ENCODE peak calls at places on chromosomes 7 and 10, in ten cellular contexts. H is naive thymus-derived CD4-positive, alpha-beta T cell; N is HCEC 1CT; B is kidney tubule cell; V is fibroblast of villous mesenchyme; D is activated T-helper 2 cell treated with anti-CD3 and anti-CD28 coated beads, Interferon-gamma antibody, Interleukin-2, Interleukin-4, amounts not matched to agents 10 μg/mL and 5 μg/mL and 100 μg/mL, durations not matched to agents 14 hours and 24 hours and 36 hours; O is posterior cingulate gyrus; K is amygdala; T is hypothalamus; X is mucosa of descending colon. J is an unnamed sample.

GRCh38 chr7:158759245-158759614 is 54.6 kb upstream of the NCAPG2 start:
- DNase-seq in B (no peak), K (no peak), V (no peak), T (no peak), H (no peak), D (no peak), O (no peak), N (no peak), X (no peak), J (no peak)

GRCh38 chr10:218753-219152 is 83.5 kb downstream of the ZMYND11 start:
- DNase-seq in N (no peak), O (no peak), H (no peak), K (no peak), B (no peak), V (peak), X (no peak), D (no peak), T (no peak), J (no peak)

GRCh38 chr7:130494480-130494879 is 2.6 kb downstream of the MEST start:
- DNase-seq in O (no peak), V (peak), D (no peak), T (no peak), B (no peak), H (no peak), N (no peak), X (no peak), K (no peak), J (no peak)

GRCh38 chr7:1103789-1104513 is 16.0 kb downstream of the GPER1 start:
- DNase-seq in V (no peak), B (no peak), N (no peak), O (no peak), H (no peak), T (no peak), K (no peak), X (no peak), D (no peak), J (no peak)

GRCh38 chr7:27156901-27157716 is 634 bp upstream of the HOXA7 start:
- DNase-seq in D (no peak), B (peak), N (no peak), T (no peak), H (no peak), V (peak), O (no peak), K (no peak), X (peak), J (peak)

GRCh38 chr7:11830582-11831382 is 1.2 kb downstream of the THSD7A start:
- DNase-seq in N (peak), X (no peak), V (no peak), O (no peak), B (peak), K (no peak), D (no peak), T (no peak), H (no peak), J (no peak)

GRCh38 chr10:133614830-133615580 is 11.6 kb downstream of the FRG2B start:
- DNase-seq in B (no peak), V (no peak), X (no peak), O (no peak), H (no peak), D (no peak), N (no peak), T (no peak), K (no peak), J (no peak)

GRCh38 chr7:114478384-114478783 is 63.8 kb downstream of the FOXP2 start:
- DNase-seq in K (no peak), V (peak), N (peak), X (no peak), O (no peak), T (no peak), B (no peak), H (no peak), D (no peak), J (no peak)

GRCh38 chr7:44959956-44960640 is 18.7 kb downstream of the MYO1G start:
- DNase-seq in H (no peak), K (no peak), O (no peak), D (no peak), N (no peak), V (no peak), X (no peak), T (no peak), B (no peak), J (no peak)

GRCh38 chr10:112209534-112210200 is 26.1 kb upstream of the GPAM start:
- DNase-seq in N (no peak), V (peak), H (no peak), B (peak), O (no peak), K (peak), T (no peak), X (no peak), D (no peak), J (no peak)

GRCh38 chr10:2745666-2746065 is 321.7 kb upstream of the PFKP start:
- DNase-seq in N (no peak), T (no peak), H (no peak), X (no peak), O (no peak), D (no peak), B (no peak), K (no peak), V (no peak), J (no peak)

GRCh38 chr10:6563720-6564119 is 16.4 kb downstream of the PRKCQ start:
- DNase-seq in H (no peak), X (no peak), V (no peak), K (no peak), T (no peak), B (no peak), N (no peak), O (no peak), D (no peak), J (no peak)

GRCh38 chr10:23512355-23513058 is 73.6 kb downstream of the OTUD1 start:
- DNase-seq in X (no peak), T (no peak), O (no peak), V (peak), D (no peak), H (no peak), B (peak), N (peak), K (no peak), J (no peak)

GRCh38 chr10:54063514-54063913 is 737.5 kb downstream of the PCDH15 start:
- DNase-seq in N (no peak), K (no peak), B (no peak), H (no peak), D (no peak), X (no peak), T (no peak), V (no peak), O (no peak), J (no peak)

GRCh38 chr7:88614736-88615135 is 144.8 kb upstream of the ZNF804B start:
- DNase-seq in N (no peak), O (no peak), D (no peak), H (no peak), T (no peak), B (no peak), V (no peak), X (no peak), K (no peak), J (no peak)

GRCh38 chr7:17948503-17949238 is 8.4 kb upstream of the SNX13 start:
- DNase-seq in D (no peak), N (peak), H (no peak), B (no peak), K (no peak), O (no peak), T (no peak), X (no peak), V (peak), J (no peak)

GRCh38 chr10:127922206-127922605 is 15.3 kb downstream of the PTPRE start:
- DNase-seq in O (no peak), N (no peak), K (no peak), H (no peak), V (no peak), T (no peak), X (no peak), D (no peak), B (no peak), J (no peak)

GRCh38 chr10:24751716-24752115 is 28.0 kb upstream of the ARHGAP21 start:
- DNase-seq in K (no peak), X (no peak), D (no peak), O (no peak), B (no peak), H (no peak), V (no peak), N (no peak), T (no peak), J (no peak)

GRCh38 chr10:12590682-12591642 is 241.6 kb downstream of the CAMK1D start:
- DNase-seq in X (no peak), V (no peak), T (no peak), N (no peak), D (no peak), O (no peak), B (no peak), K (no peak), H (no peak), J (no peak)